ENCODE peak calls at places on chromosome 13, in five cellular contexts. G is cardiac muscle cell; M is NT2/D1; H is CD8-positive, alpha-beta memory T cell; Q is spleen. N is an unnamed sample. For H3K4me1 and H3K9me3, the result is how much of the 10 kb centered on the place peaks cover.

GRCh38 chr13:46267166-46267565 is 55.4 kb downstream of the LRRC63 start:
- DNase-seq in G (no peak), M (no peak), H (no peak), Q (no peak), N (no peak)

GRCh38 chr13:97234236-97234635 is 12.1 kb downstream of the MBNL2 start:
- DNase-seq in G (no peak), M (no peak), H (no peak), Q (no peak), N (no peak)

GRCh38 chr13:33026489-33027152 is 10.4 kb downstream of the KL start:
- DNase-seq in G (no peak), M (no peak), H (no peak), Q (no peak), N (no peak)

GRCh38 chr13:92074658-92075057 is 676.2 kb downstream of the GPC5 start:
- DNase-seq in G (peak), M (no peak), H (no peak), Q (no peak), N (no peak)

GRCh38 chr13:41842029-41842428 is 118.9 kb downstream of the VWA8 start:
- DNase-seq in G (peak), M (no peak), H (no peak), Q (no peak), N (no peak)

GRCh38 chr13:38656699-38657098 is 30.2 kb upstream of the FREM2 start:
- DNase-seq in G (no peak), M (no peak), H (no peak), Q (no peak), N (no peak)

GRCh38 chr13:97435794-97436193 is 1.8 kb downstream of the RAP2A start:
- DNase-seq in G (no peak), M (no peak), H (no peak), Q (no peak), N (no peak)

GRCh38 chr13:41944229-41944628 is 16.7 kb downstream of the VWA8 start:
- DNase-seq in G (no peak), M (no peak), H (no peak), Q (peak), N (no peak)

GRCh38 chr13:32443111-32443510 is 15.2 kb upstream of the N4BP2L1 start:
- DNase-seq in G (peak), M (no peak), H (peak), Q (no peak), N (no peak)

GRCh38 chr13:20191311-20191901 is 1.3 kb downstream of the GJB2 start:
- DNase-seq in G (no peak), M (no peak), H (no peak), Q (no peak), N (peak)

GRCh38 chr13:94239135-94239534 is 240.3 kb downstream of the DCT start:
- DNase-seq in G (no peak), M (no peak), H (peak), Q (no peak), N (no peak)

GRCh38 chr13:78247362-78247761 is 328.7 kb upstream of the EDNRB start:
- DNase-seq in G (no peak), M (no peak), H (no peak), Q (no peak), N (no peak)

GRCh38 chr13:28885191-28885590 is 65.1 kb downstream of the MTUS2 start:
- DNase-seq in G (no peak), M (no peak), H (no peak), Q (no peak), N (no peak)

GRCh38 chr13:110379905-110380341 is 72.8 kb downstream of the COL4A2 start:
- DNase-seq in G (peak), M (peak), H (no peak), Q (no peak), N (no peak)

GRCh38 chr13:106182404-106182803 is 353.1 kb downstream of the EFNB2 start:
- DNase-seq in G (no peak), M (no peak), H (no peak), Q (no peak), N (no peak)

GRCh38 chr13:27425151-27425917 is 915 bp downstream of the GTF3A start:
- DNase-seq in G (no peak), M (no peak), H (no peak), Q (no peak), N (no peak)

GRCh38 chr13:61192826-61193225 is 222.8 kb downstream of the PCDH20 start:
- DNase-seq in G (no peak), M (no peak), H (no peak), Q (no peak), N (no peak)

GRCh38 chr13:109842521-109842920 is 56.1 kb upstream of the IRS2 start:
- DNase-seq in G (no peak), M (no peak), H (no peak), Q (no peak), N (no peak)

GRCh38 chr13:113962386-113962785 is 11.5 kb downstream of the C13orf46 start:
- DNase-seq in G (no peak), M (no peak), H (no peak), Q (peak), N (peak)

GRCh38 chr13:49410477-49410876 is 33.4 kb downstream of the CAB39L start:
- DNase-seq in G (no peak), M (no peak), H (no peak), Q (no peak), N (no peak)

GRCh38 chr13:20667857-20668256 is 35.6 kb upstream of the IL17D start:
- DNase-seq in G (peak), M (no peak), H (no peak), Q (no peak), N (no peak)

GRCh38 chr13:49996166-49996915 is 501 bp upstream of the TRIM13 start:
- DNase-seq in G (peak), M (peak), H (peak), Q (peak), N (peak)

GRCh38 chr13:64505511-64505910 is 2724.6 kb downstream of the PCDH9 start:
- DNase-seq in G (no peak), M (no peak), H (no peak), Q (no peak), N (no peak)

GRCh38 chr13:94548382-94549240 is 47.3 kb downstream of the TGDS start:
- DNase-seq in G (peak), M (peak), H (no peak), Q (peak), N (peak)

GRCh38 chr13:94329277-94329676 is 150.2 kb downstream of the DCT start:
- DNase-seq in G (no peak), M (no peak), H (no peak), Q (no peak), N (no peak)

GRCh38 chr13:46469064-46469463 is 82.0 kb upstream of the RUBCNL start:
- DNase-seq in G (no peak), M (no peak), H (no peak), Q (no peak), N (no peak)

GRCh38 chr13:110616103-110617101 is 1.1 kb downstream of the NAXD start:
- DNase-seq in G (no peak), M (no peak), H (no peak), Q (peak), N (no peak)

GRCh38 chr13:41231025-41231677 is 32.2 kb downstream of the MTRF1 start:
- DNase-seq in G (no peak), M (no peak), H (no peak), Q (no peak), N (no peak)

GRCh38 chr13:18949489-18949761 is 232.2 kb downstream of the TUBA3C start:
- DNase-seq in G (no peak), M (no peak), H (no peak), Q (no peak), N (no peak)

GRCh38 chr13:65410791-65411190 is 1819.3 kb downstream of the PCDH9 start:
- DNase-seq in G (no peak), M (no peak), H (no peak), Q (no peak), N (no peak)

GRCh38 chr13:23899555-23899954 is 2.3 kb upstream of the C1QTNF9B start:
- DNase-seq in G (peak), M (no peak), H (no peak), Q (no peak), N (no peak)

GRCh38 chr13:50584856-50585580 is 258.5 kb downstream of the DLEU7 start:
- DNase-seq in G (no peak), M (no peak), H (no peak), Q (no peak), N (no peak)

GRCh38 chr13:110653851-110654250 is 38.5 kb downstream of the NAXD start:
- DNase-seq in G (no peak), M (no peak), H (no peak), Q (peak), N (no peak)

GRCh38 chr13:75788494-75788991 is 152.4 kb downstream of the LMO7 start:
- DNase-seq in G (no peak), M (no peak), H (no peak), Q (no peak), N (no peak)

GRCh38 chr13:70188567-70188966 is 80.3 kb upstream of the KLHL1 start:
- DNase-seq in G (no peak), M (no peak), H (no peak), Q (no peak), N (no peak)

GRCh38 chr13:112255550-112256120 is 120.5 kb upstream of the SPACA7 start:
- DNase-seq in G (no peak), M (no peak), H (no peak), Q (no peak), N (no peak)

GRCh38 chr13:73578251-73578875 is 519.6 kb downstream of the KLF5 start:
- DNase-seq in G (no peak), M (no peak), H (no peak), Q (no peak), N (no peak)

GRCh38 chr13:98133949-98134348 is 8.9 kb upstream of the FARP1 start:
- DNase-seq in G (no peak), M (no peak), H (no peak), Q (no peak), N (no peak)

GRCh38 chr13:51821666-51822065 is 17.7 kb upstream of the DHRS12 start:
- DNase-seq in G (no peak), M (no peak), H (peak), Q (no peak), N (no peak)
- H3K4me1 ChIP-seq in G (under half), M (under half), H (half or more), Q (half or more), N (under half)

DNA sequence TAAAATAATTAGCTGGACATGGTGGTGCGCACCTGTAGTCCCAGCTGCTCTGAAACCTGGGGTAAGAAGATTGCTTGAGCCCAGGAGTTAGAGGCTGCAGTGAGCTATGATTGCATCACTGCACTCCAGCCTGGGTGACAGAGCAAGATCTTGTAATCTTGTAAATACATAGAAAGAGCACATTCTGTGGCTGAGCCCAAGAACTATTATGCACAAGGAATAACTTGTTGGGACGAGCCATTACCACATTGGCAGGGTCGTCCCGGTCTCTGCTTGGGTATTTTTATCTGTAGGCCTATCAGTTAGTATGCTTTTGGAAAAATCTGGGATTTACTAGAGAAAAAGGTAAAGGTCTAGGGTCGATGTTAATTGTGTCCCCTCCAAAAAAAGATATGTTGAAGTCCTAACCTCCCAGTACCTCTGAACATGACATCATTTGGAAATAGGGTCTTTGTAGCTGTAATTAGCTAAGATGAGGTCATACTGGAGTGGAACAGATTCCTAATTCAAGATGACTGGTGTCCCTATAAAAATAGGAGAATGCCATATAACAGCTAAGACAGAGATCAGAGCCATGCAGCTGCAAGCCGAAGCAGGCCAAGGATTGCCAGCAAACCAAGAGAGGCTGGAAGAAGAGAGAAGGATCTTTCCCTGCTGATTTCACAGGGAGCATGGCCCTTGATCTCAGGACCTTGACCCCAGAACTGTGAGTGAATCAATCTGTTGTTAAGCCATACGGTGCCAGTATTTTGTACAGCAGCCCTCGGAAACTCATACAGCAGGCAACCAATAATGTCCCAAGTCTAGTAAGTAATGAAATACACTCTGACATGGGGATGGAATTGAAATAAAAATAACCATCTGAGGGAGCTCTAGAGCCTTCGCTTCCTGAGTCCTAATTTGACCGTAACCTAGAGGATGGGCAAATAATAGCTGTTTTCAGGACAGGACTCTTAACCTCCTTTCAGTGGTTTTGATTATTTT is 77.0 kb downstream of the TM9SF2 start:
- DNase-seq in G (no peak), M (no peak), H (no peak), Q (no peak), N (no peak)
- H3K9me3 ChIP-seq in G (under half), M (under half), H (under half), Q (under half), N (under half)

GRCh38 chr13:86788624-86789023 is 882.5 kb upstream of the SLITRK5 start:
- DNase-seq in G (no peak), M (no peak), H (no peak), Q (no peak), N (no peak)
- H3K4me1 ChIP-seq in G (under half), M (under half), H (under half), Q (under half), N (under half)

DNA sequence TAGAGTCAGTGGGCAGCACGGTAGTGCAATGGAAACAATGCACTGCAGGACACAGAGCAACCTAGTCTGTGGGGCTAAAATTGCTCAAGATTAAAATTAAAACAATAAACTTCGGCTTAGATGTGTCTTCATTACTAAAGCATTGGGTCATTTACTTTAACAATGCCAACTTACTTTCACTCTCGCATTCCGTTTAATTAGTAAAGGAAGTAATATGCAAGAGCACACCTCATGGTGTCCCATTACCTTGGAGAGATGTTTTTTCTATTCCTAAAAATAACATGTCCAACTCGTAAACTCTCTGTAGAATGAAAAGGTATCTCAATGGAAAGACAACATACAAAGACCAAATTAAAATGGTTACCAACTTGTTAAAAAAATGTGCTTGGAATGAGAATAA is 738.4 kb downstream of the PCDH17 start:
- DNase-seq in G (no peak), M (no peak), H (no peak), Q (no peak), N (no peak)
- H3K9me3 ChIP-seq in G (under half), M (under half), H (under half), Q (under half), N (under half)

DNA sequence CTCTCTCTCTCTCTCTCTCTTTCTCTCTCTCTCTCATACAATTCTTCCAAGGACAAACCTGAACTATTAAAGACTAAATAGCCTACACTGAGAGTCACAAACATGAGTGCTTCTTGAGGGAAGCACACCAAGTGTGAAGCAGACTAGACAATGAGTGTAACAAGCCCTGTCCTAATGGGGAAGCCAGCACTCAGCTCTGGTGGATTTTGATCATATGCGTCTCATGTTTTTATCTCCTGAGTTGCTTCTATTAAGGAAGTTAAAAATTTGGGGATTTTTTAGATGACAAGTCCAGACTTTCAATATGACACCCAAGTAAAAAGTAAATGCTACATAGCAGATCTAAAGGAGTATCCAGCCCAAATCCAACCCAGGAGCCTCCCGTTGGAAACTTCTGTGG is 437.7 kb downstream of the RFC3 start:
- DNase-seq in G (no peak), M (no peak), H (no peak), Q (no peak), N (no peak)
- H3K4me1 ChIP-seq in G (under half), M (under half), H (under half), Q (under half), N (under half)